ENCODE peak calls at places on chromosome 4, in four cellular contexts. P, T, K and A are unnamed samples.

GRCh38 chr4:77240469-77241066 is 83.6 kb downstream of the CCNG2 start:
- DNase-seq in P (peak), T (peak), K (peak), A (no peak)

GRCh38 chr4:159041058-159042034 is 61.5 kb upstream of the RAPGEF2 start:
- DNase-seq in P (no peak), T (no peak), K (no peak), A (no peak)

GRCh38 chr4:40334591-40335507 is at the start of gene CHRNA9:
- DNase-seq in P (peak), T (no peak), K (no peak), A (no peak)

GRCh38 chr4:6063684-6064083 is 45.5 kb upstream of the C4orf50 start:
- DNase-seq in P (no peak), T (no peak), K (no peak), A (no peak)

GRCh38 chr4:76758290-76758882 is 139.6 kb downstream of the SOWAHB start:
- DNase-seq in P (peak), T (peak), K (peak), A (no peak)

GRCh38 chr4:184838249-184839074 is 12.7 kb upstream of the ACSL1 start:
- DNase-seq in P (no peak), T (peak), K (peak), A (no peak)

GRCh38 chr4:48133668-48134444 is at the start of gene TXK:
- DNase-seq in P (no peak), T (no peak), K (no peak), A (no peak)

GRCh38 chr4:107599841-107600240 is 120.2 kb downstream of the PAPSS1 start:
- DNase-seq in P (no peak), T (no peak), K (no peak), A (no peak)

GRCh38 chr4:1568855-1569460 is 115.2 kb downstream of the FAM53A start:
- DNase-seq in P (no peak), T (no peak), K (no peak), A (no peak)

GRCh38 chr4:2290488-2290887 is 28.6 kb upstream of the MXD4 start:
- DNase-seq in P (no peak), T (no peak), K (no peak), A (no peak)

GRCh38 chr4:107077192-107077591 is 41.1 kb upstream of the DKK2 start:
- DNase-seq in P (no peak), T (no peak), K (no peak), A (no peak)

GRCh38 chr4:120400441-120400840 is 333.8 kb upstream of the MAD2L1 start:
- DNase-seq in P (no peak), T (no peak), K (no peak), A (no peak)

GRCh38 chr4:128322311-128322710 is 34.7 kb upstream of the PGRMC2 start:
- DNase-seq in P (no peak), T (no peak), K (peak), A (no peak)

GRCh38 chr4:85968945-85969830 is 390.7 kb downstream of the MAPK10 start:
- DNase-seq in P (no peak), T (no peak), K (peak), A (no peak)

GRCh38 chr4:30103455-30103854 is 616.7 kb upstream of the PCDH7 start:
- DNase-seq in P (no peak), T (no peak), K (no peak), A (no peak)
- H3K4me2 ChIP-seq in P (no peak), T (no peak), K (no peak), A (no peak)

DNA sequence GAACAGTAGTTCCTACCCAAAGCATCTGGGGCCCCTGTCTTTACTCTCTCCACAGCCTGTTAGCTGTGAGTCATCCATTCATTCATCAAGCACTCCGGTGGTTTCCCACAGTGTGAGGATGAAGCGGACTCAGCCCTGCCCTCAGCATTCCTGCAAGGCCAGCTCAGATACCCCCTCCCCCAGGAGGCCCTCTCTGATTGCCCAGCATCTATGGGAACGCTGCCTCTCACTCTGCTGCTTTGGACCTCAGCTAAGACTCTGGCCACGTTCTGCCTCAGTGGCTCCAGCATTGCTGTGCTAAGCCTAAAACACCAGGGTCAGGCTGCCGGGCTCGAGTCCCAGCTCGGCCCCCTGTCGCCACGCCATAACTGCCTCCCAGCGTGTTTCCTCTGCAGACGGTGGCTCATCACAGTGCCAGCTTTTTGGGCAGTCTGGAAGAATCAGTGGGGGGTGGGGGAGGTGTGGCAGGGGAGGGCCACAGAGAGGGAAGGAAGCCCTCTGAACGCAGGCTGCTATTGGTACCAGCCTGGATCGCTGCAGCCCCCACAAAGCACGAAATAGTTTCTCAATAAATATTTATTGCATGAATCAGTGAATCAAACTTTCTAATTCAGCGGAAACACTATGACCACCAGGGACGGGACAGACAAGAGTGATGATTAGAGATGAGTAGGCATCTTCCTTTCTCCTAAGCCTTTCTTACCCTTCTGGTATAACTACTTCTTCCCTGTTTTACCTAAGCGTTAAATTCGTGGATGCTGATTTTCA is 74.4 kb downstream of the SORCS2 start:
- DNase-seq in P (no peak), T (no peak), K (no peak), A (no peak)
- TF ChIP-seq HDAC6 in P (no peak), T (no peak), K (no peak), A (no peak)

DNA sequence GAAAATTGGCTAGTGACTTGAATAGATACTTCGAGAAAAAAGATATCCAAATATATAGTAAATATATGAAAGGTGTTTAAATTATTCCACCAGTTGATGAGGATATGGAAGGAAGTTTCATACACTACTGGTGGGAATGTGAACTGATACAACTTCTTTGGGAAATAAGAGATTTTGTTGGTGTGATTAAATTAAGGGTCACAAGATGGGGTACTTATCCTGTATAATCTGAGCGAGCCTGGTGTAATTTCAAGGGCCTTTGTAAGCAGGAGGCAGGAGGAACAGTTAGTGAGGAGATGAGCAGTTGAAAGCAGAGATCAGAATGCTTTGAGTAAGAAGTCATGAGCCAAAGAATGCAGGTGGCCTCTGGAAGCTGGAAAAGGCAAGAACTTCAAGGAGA is 192.2 kb downstream of the KCTD8 start:
- DNase-seq in P (no peak), T (no peak), K (no peak), A (no peak)
- TF ChIP-seq HDAC2 in P (no peak), T (no peak), K (no peak), A (no peak)

GRCh38 chr4:82715731-82716617 is 82.6 kb downstream of the SCD5 start:
- DNase-seq in P (no peak), T (no peak), K (peak), A (no peak)
- H3K4me2 ChIP-seq in P (no peak), T (no peak), K (peak), A (no peak)

GRCh38 chr4:154030747-154031146 is 241.9 kb upstream of the SFRP2 start:
- DNase-seq in P (no peak), T (no peak), K (no peak), A (no peak)
- TF ChIP-seq HDAC6 in P (no peak), T (no peak), K (no peak), A (no peak)

GRCh38 chr4:87497141-87497540 is 32.0 kb downstream of the SPARCL1 start:
- DNase-seq in P (peak), T (peak), K (no peak), A (no peak)
- TF ChIP-seq HDAC2 in P (no peak), T (no peak), K (no peak), A (no peak)

DNA sequence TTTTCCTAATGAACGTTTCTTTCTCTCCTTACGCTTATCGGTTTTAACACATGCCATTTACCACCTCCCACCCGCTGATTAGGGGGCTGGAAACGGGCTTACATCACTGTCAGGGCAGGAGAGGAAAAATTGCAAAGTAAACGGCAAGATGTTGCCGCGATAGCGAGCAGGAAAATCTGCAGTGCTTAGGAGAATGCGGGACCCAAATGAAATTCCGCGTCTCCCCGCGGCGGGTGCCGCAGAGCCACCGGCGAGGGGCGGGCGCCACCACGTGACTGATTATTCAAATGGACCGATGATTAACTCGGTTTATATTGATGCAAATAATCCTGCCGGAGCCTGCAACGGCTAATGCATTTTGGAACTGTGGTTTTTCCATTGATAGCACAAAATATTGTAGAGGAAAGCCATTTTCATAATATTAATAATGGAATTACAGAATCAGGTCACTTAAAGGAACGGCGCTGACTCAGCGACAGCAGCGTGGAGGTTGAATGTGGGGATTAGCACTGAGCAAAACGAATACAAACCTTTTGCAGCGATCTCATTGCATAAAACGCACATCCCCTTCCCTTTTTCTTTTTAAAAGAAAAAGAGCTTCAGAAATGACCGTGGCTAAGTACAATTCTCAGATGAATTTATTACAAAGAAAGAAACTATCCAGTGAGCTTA is 224.2 kb downstream of the STIM2 start:
- DNase-seq in P (peak), T (peak), K (no peak), A (no peak)
- H3K4me2 ChIP-seq in P (peak), T (peak), K (no peak), A (no peak)

GRCh38 chr4:14985843-14986242 is 16.4 kb upstream of the CPEB2 start:
- DNase-seq in P (no peak), T (no peak), K (no peak), A (no peak)
- TF ChIP-seq HDAC6 in P (no peak), T (no peak), K (no peak), A (no peak)

DNA sequence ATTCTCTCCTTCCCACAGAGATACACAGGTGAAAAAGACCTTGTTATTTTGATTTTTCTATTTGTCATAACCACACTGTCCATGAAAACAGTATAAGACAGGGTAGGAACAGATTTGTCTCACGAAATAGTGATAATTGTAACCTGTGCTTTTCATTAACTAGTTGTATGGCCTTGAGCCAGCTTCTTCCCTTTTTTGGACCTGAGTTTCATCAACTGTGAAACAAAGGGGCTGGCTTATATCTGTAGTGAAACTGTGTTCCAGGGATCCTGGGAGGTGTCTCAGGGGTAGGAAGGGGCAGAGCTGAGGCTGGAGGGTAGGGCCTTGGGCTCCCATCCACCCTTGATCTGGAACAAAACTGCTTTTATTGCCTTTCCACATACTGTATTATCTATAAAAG is 50.9 kb downstream of the MED28 start:
- DNase-seq in P (no peak), T (no peak), K (no peak), A (no peak)
- TF ChIP-seq HDAC2 in P (no peak), T (no peak), K (no peak), A (no peak)